ENCODE peak calls at places on chromosomes 16 and 17, in five cellular contexts. V, J, A, B and W are unnamed samples.

GRCh38 chr17:78144146-78144719 is 2.0 kb upstream of the C17orf99 start:
- DNase-seq in A (peak), B (no peak), V (no peak), J (peak), W (no peak)

GRCh38 chr16:64950262-64950661 is 171.6 kb downstream of the CDH11 start:
- DNase-seq in A (no peak), B (no peak), J (no peak), V (no peak), W (no peak)

GRCh38 chr17:49676276-49676868 is 1.5 kb downstream of the SPOP start:
- DNase-seq in A (no peak), V (no peak), B (no peak), J (no peak), W (no peak)

GRCh38 chr17:47941998-47942490 is 673 bp downstream of the PNPO start:
- DNase-seq in A (no peak), B (no peak), V (peak), J (no peak), W (no peak)

GRCh38 chr16:31354394-31355291 is at the start of gene ITGAX:
- DNase-seq in J (peak), A (peak), B (peak), V (peak), W (no peak)

GRCh38 chr16:29820271-29820701 is at the start of gene MVP:
- DNase-seq in A (peak), J (peak), V (peak), B (no peak), W (no peak)

GRCh38 chr17:60629120-60629519 is 29.1 kb downstream of the PPM1D start:
- DNase-seq in J (no peak), B (no peak), A (no peak), V (no peak), W (no peak)

GRCh38 chr17:1390422-1391367 is 9.3 kb downstream of the YWHAE start:
- DNase-seq in B (no peak), V (no peak), A (no peak), J (no peak), W (no peak)